ENCODE peak calls at places on chromosomes 11 and 22, in five cellular contexts. D is foreskin keratinocyte, W is Kasumi-1, N is HTR-8/SVneo, Q is EH. K is an unnamed sample.

GRCh38 chr11:58963551-58964075 is 24.3 kb downstream of the GLYATL1 start:
- DNase-seq in D (peak; percentile 88), W (no peak), N (no peak), Q (peak; percentile 53), K (no peak)

GRCh38 chr11:107042748-107043147 is 24.5 kb upstream of the GUCY1A2 start:
- DNase-seq in D (no peak), W (no peak), N (no peak), Q (no peak), K (no peak)

GRCh38 chr22:46027219-46028068 is 50.5 kb upstream of the WNT7B start:
- DNase-seq in D (no peak), W (no peak), N (no peak), Q (peak; percentile 32), K (no peak)

GRCh38 chr11:8581300-8581699 is 12.7 kb downstream of the STK33 start:
- DNase-seq in D (no peak), W (no peak), N (no peak), Q (no peak), K (no peak)

GRCh38 chr11:77174559-77174958 is 46.5 kb downstream of the MYO7A start:
- DNase-seq in D (no peak), W (no peak), N (no peak), Q (no peak), K (peak; percentile 92)

GRCh38 chr22:27820896-27821866 is 19.6 kb upstream of the MN1 start:
- DNase-seq in D (no peak), W (no peak), N (no peak), Q (no peak), K (peak; percentile 89)

GRCh38 chr22:41998361-41999261 is at the start of gene WBP2NL:
- DNase-seq in D (peak; percentile 55), W (no peak), N (no peak), Q (peak; percentile 66), K (no peak)

GRCh38 chr11:71467164-71467563 is 14.2 kb downstream of the NADSYN1 start:
- DNase-seq in D (no peak), W (no peak), N (no peak), Q (no peak), K (no peak)

GRCh38 chr22:25922141-25922540 is 180.2 kb downstream of the MYO18B start:
- DNase-seq in D (no peak), W (no peak), N (no peak), Q (no peak), K (no peak)

GRCh38 chr11:105935791-105936190 is 86.2 kb downstream of the MSANTD4 start:
- DNase-seq in D (peak; percentile 14), W (no peak), N (no peak), Q (peak; percentile 40), K (no peak)